ENCODE peak calls at places on chromosomes 2 and 18, in seven cellular contexts. A, N, Y, S, C, J and H are unnamed samples.

GRCh38 chr2:45963816-45964215 is 312.3 kb downstream of the PRKCE start:
- DNase-seq in A (no peak), N (no peak), Y (no peak), S (no peak), C (no peak), J (no peak), H (no peak)

GRCh38 chr2:26033270-26033768 is 565 bp upstream of the RAB10 start:
- DNase-seq in A (peak), N (no peak), Y (peak), S (no peak), C (no peak), J (peak), H (peak)

GRCh38 chr2:20698916-20699613 is 32.1 kb downstream of the GDF7 start:
- DNase-seq in A (no peak), N (peak), Y (no peak), S (peak), C (no peak), J (no peak), H (no peak)

GRCh38 chr18:8188196-8188595 is 421.0 kb upstream of the RAB12 start:
- DNase-seq in A (no peak), N (no peak), Y (no peak), S (no peak), C (no peak), J (peak), H (peak)

GRCh38 chr2:205698556-205699282 is 16.4 kb downstream of the NRP2 start:
- DNase-seq in A (no peak), N (no peak), Y (no peak), S (no peak), C (no peak), J (peak), H (peak)

GRCh38 chr2:31413025-31413424 is 1.5 kb downstream of the XDH start:
- DNase-seq in A (no peak), N (no peak), Y (peak), S (no peak), C (no peak), J (peak), H (peak)

GRCh38 chr2:159807183-159808037 is 9.4 kb upstream of the CD302 start:
- DNase-seq in A (no peak), N (peak), Y (no peak), S (peak), C (no peak), J (peak), H (peak)

GRCh38 chr2:150485114-150485870 is 2.2 kb downstream of the RND3 start:
- DNase-seq in A (peak), N (peak), Y (no peak), S (no peak), C (peak), J (peak), H (peak)

GRCh38 chr2:101644842-101645383 is 52.6 kb upstream of the MAP4K4 start:
- DNase-seq in A (no peak), N (no peak), Y (no peak), S (no peak), C (no peak), J (no peak), H (no peak)

GRCh38 chr2:210318491-210318890 is 3.5 kb upstream of the MYL1 start:
- DNase-seq in A (no peak), N (no peak), Y (no peak), S (no peak), C (no peak), J (no peak), H (no peak)

GRCh38 chr2:67137699-67138098 is 259.4 kb upstream of the ETAA1 start:
- DNase-seq in A (no peak), N (no peak), Y (no peak), S (no peak), C (no peak), J (no peak), H (no peak)

GRCh38 chr18:24530630-24531111 is 70.2 kb downstream of the HRH4 start:
- DNase-seq in A (no peak), N (no peak), Y (peak), S (no peak), C (no peak), J (peak), H (peak)

GRCh38 chr2:43293744-43294695 is 67.6 kb upstream of the ZFP36L2 start:
- DNase-seq in A (no peak), N (peak), Y (peak), S (no peak), C (no peak), J (peak), H (peak)

GRCh38 chr2:43605851-43606250 is 10.0 kb upstream of the THADA start:
- DNase-seq in A (no peak), N (no peak), Y (no peak), S (no peak), C (no peak), J (no peak), H (no peak)

GRCh38 chr18:28767781-28768211 is 590.9 kb upstream of the CDH2 start:
- DNase-seq in A (no peak), N (no peak), Y (peak), S (no peak), C (no peak), J (peak), H (peak)

GRCh38 chr2:96819101-96819875 is 3.2 kb downstream of the CNNM3 start:
- DNase-seq in A (no peak), N (no peak), Y (no peak), S (no peak), C (no peak), J (no peak), H (no peak)

GRCh38 chr18:73124165-73124564 is 256.4 kb upstream of the NETO1 start:
- DNase-seq in A (no peak), N (no peak), Y (no peak), S (no peak), C (no peak), J (no peak), H (peak)

GRCh38 chr2:47346669-47347068 is 56.3 kb upstream of the MSH2 start:
- DNase-seq in A (no peak), N (no peak), Y (no peak), S (no peak), C (no peak), J (no peak), H (no peak)

GRCh38 chr2:131542438-131543384 is 15.0 kb downstream of the CCDC74A start:
- DNase-seq in A (no peak), N (no peak), Y (no peak), S (no peak), C (no peak), J (no peak), H (no peak)

GRCh38 chr2:226687641-226688253 is 111.9 kb downstream of the IRS1 start:
- DNase-seq in A (no peak), N (no peak), Y (no peak), S (no peak), C (no peak), J (no peak), H (peak)

GRCh38 chr2:171726841-171727460 is 39.7 kb downstream of the DYNC1I2 start:
- DNase-seq in A (no peak), N (no peak), Y (peak), S (no peak), C (no peak), J (no peak), H (no peak)

GRCh38 chr2:233210843-233211600 is 40.5 kb upstream of the ATG16L1 start:
- DNase-seq in A (no peak), N (no peak), Y (peak), S (no peak), C (peak), J (peak), H (peak)

GRCh38 chr2:137056704-137057103 is 291.4 kb downstream of the THSD7B start:
- DNase-seq in A (no peak), N (no peak), Y (no peak), S (no peak), C (no peak), J (no peak), H (no peak)

GRCh38 chr2:137049518-137049917 is 284.2 kb downstream of the THSD7B start:
- DNase-seq in A (no peak), N (no peak), Y (no peak), S (no peak), C (no peak), J (no peak), H (no peak)

GRCh38 chr2:137047369-137047768 is 282.0 kb downstream of the THSD7B start:
- DNase-seq in A (no peak), N (no peak), Y (no peak), S (no peak), C (no peak), J (no peak), H (no peak)

GRCh38 chr2:137048455-137048854 is 283.1 kb downstream of the THSD7B start:
- DNase-seq in A (no peak), N (no peak), Y (no peak), S (no peak), C (no peak), J (no peak), H (no peak)

GRCh38 chr2:137050949-137051348 is 285.6 kb downstream of the THSD7B start:
- DNase-seq in A (no peak), N (peak), Y (no peak), S (no peak), C (no peak), J (no peak), H (peak)
- TF ChIP-seq CTCF in A (peak), N (peak), Y (no peak), S (no peak), C (no peak), J (no peak), H (peak)

DNA sequence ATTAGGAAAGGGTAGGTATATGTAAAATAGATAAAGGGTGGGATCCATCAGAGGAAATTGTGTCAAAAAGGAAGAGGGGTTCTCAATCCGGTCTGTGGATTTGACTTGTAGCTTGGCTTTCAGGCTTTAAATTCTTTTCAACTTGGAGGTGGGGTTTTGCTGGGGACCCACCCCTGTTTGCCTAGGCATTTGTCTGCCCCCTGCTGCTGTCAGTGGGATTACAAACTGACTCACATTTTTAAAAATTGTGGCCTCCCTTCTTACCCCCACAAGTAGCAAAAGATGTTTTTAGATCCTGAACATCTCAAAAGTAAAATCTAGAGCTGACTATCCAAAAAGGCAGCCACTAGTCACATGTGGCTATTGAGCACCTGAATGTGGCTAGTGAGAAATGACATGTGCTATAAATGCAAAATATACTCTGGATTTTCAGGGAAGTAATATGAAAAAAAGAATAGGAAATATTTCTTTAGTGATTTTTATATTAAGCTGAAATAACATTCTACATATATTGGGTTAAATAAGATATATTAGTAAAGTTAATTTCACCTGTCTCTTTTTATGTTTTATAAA is 178.9 kb downstream of the GFPT1 start:
- DNase-seq in A (no peak), N (no peak), Y (no peak), S (no peak), C (no peak), J (peak), H (no peak)
- TF ChIP-seq CTCF in A (peak), N (peak), Y (no peak), S (no peak), C (no peak), J (peak), H (peak)

GRCh38 chr2:135424849-135425248 is 106.2 kb downstream of the ZRANB3 start:
- DNase-seq in A (no peak), N (no peak), Y (no peak), S (no peak), C (no peak), J (peak), H (no peak)
- TF ChIP-seq CTCF in A (peak), N (no peak), Y (no peak), S (no peak), C (no peak), J (no peak), H (no peak)

GRCh38 chr18:56789004-56789888 is 138.1 kb downstream of the WDR7 start:
- DNase-seq in A (no peak), N (peak), Y (no peak), S (no peak), C (peak), J (peak), H (peak)
- TF ChIP-seq CTCF in A (peak), N (peak), Y (peak), S (peak), C (peak), J (peak), H (peak)

GRCh38 chr2:72952961-72953360 is 35.6 kb downstream of the EMX1 start:
- DNase-seq in A (no peak), N (no peak), Y (no peak), S (no peak), C (no peak), J (no peak), H (no peak)

GRCh38 chr2:72950558-72951255 is 33.4 kb downstream of the EMX1 start:
- DNase-seq in A (no peak), N (no peak), Y (no peak), S (no peak), C (no peak), J (no peak), H (no peak)

GRCh38 chr2:72953528-72953927 is 36.2 kb downstream of the EMX1 start:
- DNase-seq in A (no peak), N (no peak), Y (no peak), S (no peak), C (no peak), J (no peak), H (no peak)

GRCh38 chr2:72951303-72952095 is 34.2 kb downstream of the EMX1 start:
- DNase-seq in A (no peak), N (no peak), Y (no peak), S (no peak), C (no peak), J (no peak), H (no peak)

DNA sequence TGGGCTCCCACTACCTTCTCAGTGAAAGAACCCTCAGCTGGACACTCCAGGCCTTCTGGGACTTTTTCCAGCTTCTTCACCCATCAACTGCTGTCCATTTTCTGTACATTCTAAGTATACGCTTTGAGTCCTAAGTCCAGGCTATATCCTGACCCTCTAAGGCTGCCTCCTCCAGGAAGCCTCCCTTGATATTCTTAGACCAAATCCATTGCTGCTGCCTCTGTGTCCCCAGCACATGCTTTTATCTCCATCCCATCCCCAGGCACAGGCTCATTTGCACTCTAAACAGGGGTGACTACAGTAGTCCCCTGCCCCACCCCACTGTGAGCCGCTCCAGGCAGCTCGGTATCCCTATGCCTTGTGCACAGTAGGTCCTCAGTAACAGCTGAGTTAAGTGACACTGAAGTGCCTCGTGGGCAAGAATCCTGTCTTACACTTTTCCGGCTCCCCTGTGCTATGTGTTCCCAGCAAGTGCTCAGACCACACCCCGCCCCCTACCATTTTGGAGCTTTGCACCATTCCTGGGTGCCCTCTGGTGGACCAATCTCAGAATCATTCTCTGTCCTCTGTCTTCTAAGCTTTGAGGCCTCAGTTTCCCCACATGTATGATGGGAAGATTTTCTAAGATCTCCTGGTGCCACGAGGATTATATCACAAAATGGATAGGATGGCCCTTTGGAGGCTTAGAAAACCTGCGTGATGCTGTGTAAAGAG is 34.9 kb downstream of the EMX1 start:
- DNase-seq in A (no peak), N (no peak), Y (no peak), S (no peak), C (no peak), J (no peak), H (no peak)
- TF ChIP-seq CTCF in A (peak), N (no peak), Y (no peak), S (no peak), C (no peak), J (no peak), H (no peak)

GRCh38 chr2:155266109-155266508 is 567.6 kb downstream of the KCNJ3 start:
- DNase-seq in A (no peak), N (peak), Y (no peak), S (no peak), C (no peak), J (no peak), H (no peak)

GRCh38 chr2:155266579-155266978 is 568.1 kb downstream of the KCNJ3 start:
- DNase-seq in A (no peak), N (no peak), Y (no peak), S (no peak), C (no peak), J (no peak), H (no peak)
- TF ChIP-seq CTCF in A (no peak), N (no peak), Y (no peak), S (no peak), C (no peak), J (no peak), H (no peak)

DNA sequence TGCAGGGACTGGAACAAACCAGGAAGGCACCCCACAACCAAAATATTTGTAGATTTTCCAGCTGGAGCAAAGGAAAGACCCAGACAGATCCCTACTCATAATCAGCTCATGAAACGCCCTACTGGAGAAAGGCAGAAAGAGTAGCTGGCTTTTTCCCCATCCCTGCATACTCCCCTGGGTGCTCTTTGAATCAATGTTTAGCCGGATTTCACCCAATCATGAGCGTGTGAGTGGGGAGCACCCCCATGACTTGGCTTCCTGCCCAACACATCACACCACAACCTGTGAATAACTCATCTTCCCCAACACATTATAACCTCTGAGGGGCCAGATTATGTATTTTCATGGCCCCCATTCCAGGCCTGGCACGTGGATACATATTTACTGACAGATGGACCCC is 35.1 kb upstream of the SLC14A1 start:
- DNase-seq in A (no peak), N (no peak), Y (no peak), S (no peak), C (no peak), J (no peak), H (no peak)
- TF ChIP-seq CTCF in A (no peak), N (no peak), Y (no peak), S (no peak), C (no peak), J (no peak), H (no peak)

DNA sequence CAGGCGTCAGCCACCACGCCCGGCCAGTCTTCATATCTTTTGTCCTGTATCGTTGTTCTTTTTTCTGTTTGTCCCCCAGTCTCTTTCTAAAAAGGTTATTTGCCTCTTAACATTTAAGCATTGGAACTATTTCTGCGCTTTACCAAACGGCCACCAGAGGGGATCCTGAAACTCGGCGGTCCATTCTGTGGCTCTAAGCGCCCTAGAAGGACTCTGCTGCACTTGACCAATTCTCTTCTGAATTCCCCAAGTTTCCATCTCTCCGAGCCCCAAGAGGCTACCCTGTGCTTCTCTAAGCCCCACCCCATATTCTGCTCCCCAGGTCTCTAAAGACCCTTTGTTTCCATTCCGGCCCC is 33.1 kb upstream of the REG3G start:
- DNase-seq in A (no peak), N (peak), Y (no peak), S (no peak), C (no peak), J (peak), H (peak)
- TF ChIP-seq CTCF in A (peak), N (peak), Y (no peak), S (no peak), C (no peak), J (peak), H (peak)